ENCODE peak calls at places on chromosomes 1 and 21, in seven cellular contexts. One of them, this sample, is unnamed.

GRCh38 chr1:177975588-177976495 is 6.0 kb upstream of the SEC16B start:
- DNase-seq in GM12865: no peak
- DNase-seq in mammary epithelial cell: peak; percentile 70
- DNase-seq in cardiac muscle cell: peak; percentile 9
- DNase-seq in GM04504: peak; percentile 31
- DNase-seq in hepatic stellate cell: peak; percentile 32
- DNase-seq in anterior cingulate cortex: no peak
- DNase-seq in this sample: no peak

GRCh38 chr1:11786168-11786567 is 19.6 kb downstream of the MTHFR start:
- DNase-seq in GM12865: no peak
- DNase-seq in mammary epithelial cell: no peak
- DNase-seq in cardiac muscle cell: no peak
- DNase-seq in GM04504: no peak
- DNase-seq in hepatic stellate cell: no peak
- DNase-seq in anterior cingulate cortex: no peak
- DNase-seq in this sample: no peak

GRCh38 chr1:105793541-105794146 is 1262.8 kb upstream of the PRMT6 start:
- DNase-seq in GM12865: peak; percentile 48
- DNase-seq in mammary epithelial cell: peak; percentile 1
- DNase-seq in cardiac muscle cell: peak; percentile 7
- DNase-seq in GM04504: no peak
- DNase-seq in hepatic stellate cell: peak; percentile 0
- DNase-seq in anterior cingulate cortex: peak; percentile 2
- DNase-seq in this sample: peak; percentile 19

GRCh38 chr1:155282488-155283086 is 5.3 kb downstream of the HCN3 start:
- DNase-seq in GM12865: no peak
- DNase-seq in mammary epithelial cell: no peak
- DNase-seq in cardiac muscle cell: no peak
- DNase-seq in GM04504: no peak
- DNase-seq in hepatic stellate cell: no peak
- DNase-seq in anterior cingulate cortex: no peak
- DNase-seq in this sample: no peak

GRCh38 chr1:75265792-75266191 is 131.6 kb downstream of the LHX8 start:
- DNase-seq in GM12865: peak; percentile 45
- DNase-seq in mammary epithelial cell: peak; percentile 35
- DNase-seq in cardiac muscle cell: peak; percentile 52
- DNase-seq in GM04504: peak; percentile 4
- DNase-seq in hepatic stellate cell: no peak
- DNase-seq in anterior cingulate cortex: no peak
- DNase-seq in this sample: peak; percentile 30

GRCh38 chr1:58783090-58783992 is 506 bp downstream of the JUN start:
- DNase-seq in GM12865: peak; percentile 66
- DNase-seq in mammary epithelial cell: peak; percentile 45
- DNase-seq in cardiac muscle cell: peak; percentile 73
- DNase-seq in GM04504: no peak
- DNase-seq in hepatic stellate cell: peak; percentile 41
- DNase-seq in anterior cingulate cortex: peak; percentile 61
- DNase-seq in this sample: peak; percentile 70

GRCh38 chr1:163265547-163265946 is 56.2 kb upstream of the NUF2 start:
- DNase-seq in GM12865: no peak
- DNase-seq in mammary epithelial cell: no peak
- DNase-seq in cardiac muscle cell: no peak
- DNase-seq in GM04504: no peak
- DNase-seq in hepatic stellate cell: no peak
- DNase-seq in anterior cingulate cortex: no peak
- DNase-seq in this sample: no peak

GRCh38 chr1:119885903-119886783 is 10.2 kb downstream of the ADAM30 start:
- DNase-seq in GM12865: peak; percentile 65
- DNase-seq in mammary epithelial cell: no peak
- DNase-seq in cardiac muscle cell: peak; percentile 59
- DNase-seq in GM04504: no peak
- DNase-seq in hepatic stellate cell: peak; percentile 29
- DNase-seq in anterior cingulate cortex: no peak
- DNase-seq in this sample: peak; percentile 5

GRCh38 chr21:35204850-35205564 is 155.9 kb upstream of the RUNX1 start:
- DNase-seq in GM12865: no peak
- DNase-seq in mammary epithelial cell: no peak
- DNase-seq in cardiac muscle cell: peak; percentile 99
- DNase-seq in GM04504: peak; percentile 82
- DNase-seq in hepatic stellate cell: peak; percentile 72
- DNase-seq in anterior cingulate cortex: peak; percentile 70
- DNase-seq in this sample: peak; percentile 59

GRCh38 chr1:206455681-206456344 is 14.5 kb upstream of the IKBKE start:
- DNase-seq in GM12865: no peak
- DNase-seq in mammary epithelial cell: no peak
- DNase-seq in cardiac muscle cell: peak; percentile 29
- DNase-seq in GM04504: no peak
- DNase-seq in hepatic stellate cell: no peak
- DNase-seq in anterior cingulate cortex: no peak
- DNase-seq in this sample: no peak

GRCh38 chr1:184025242-184025675 is 12.3 kb downstream of the COLGALT2 start:
- DNase-seq in GM12865: no peak
- DNase-seq in mammary epithelial cell: no peak
- DNase-seq in cardiac muscle cell: peak; percentile 81
- DNase-seq in GM04504: peak; percentile 83
- DNase-seq in hepatic stellate cell: no peak
- DNase-seq in anterior cingulate cortex: no peak
- DNase-seq in this sample: no peak

GRCh38 chr21:33377221-33377620 is 26.0 kb upstream of the IFNGR2 start:
- DNase-seq in GM12865: peak; percentile 55
- DNase-seq in mammary epithelial cell: no peak
- DNase-seq in cardiac muscle cell: no peak
- DNase-seq in GM04504: no peak
- DNase-seq in hepatic stellate cell: no peak
- DNase-seq in anterior cingulate cortex: no peak
- DNase-seq in this sample: no peak

GRCh38 chr1:40782371-40782956 is 1.1 kb upstream of the KCNQ4 start:
- DNase-seq in GM12865: no peak
- DNase-seq in mammary epithelial cell: no peak
- DNase-seq in cardiac muscle cell: no peak
- DNase-seq in GM04504: no peak
- DNase-seq in hepatic stellate cell: peak; percentile 55
- DNase-seq in anterior cingulate cortex: no peak
- DNase-seq in this sample: no peak

GRCh38 chr1:72296481-72296880 is 14.1 kb upstream of the NEGR1 start:
- DNase-seq in GM12865: no peak
- DNase-seq in mammary epithelial cell: no peak
- DNase-seq in cardiac muscle cell: no peak
- DNase-seq in GM04504: no peak
- DNase-seq in hepatic stellate cell: no peak
- DNase-seq in anterior cingulate cortex: no peak
- DNase-seq in this sample: no peak

GRCh38 chr1:4825841-4826450 is 171.5 kb downstream of the AJAP1 start:
- DNase-seq in GM12865: peak; percentile 43
- DNase-seq in mammary epithelial cell: no peak
- DNase-seq in cardiac muscle cell: no peak
- DNase-seq in GM04504: no peak
- DNase-seq in hepatic stellate cell: no peak
- DNase-seq in anterior cingulate cortex: no peak
- DNase-seq in this sample: peak; percentile 31

GRCh38 chr1:15152318-15153183 is 996 bp upstream of the TMEM51 start:
- DNase-seq in GM12865: peak; percentile 48
- DNase-seq in mammary epithelial cell: peak; percentile 89
- DNase-seq in cardiac muscle cell: peak; percentile 91
- DNase-seq in GM04504: peak; percentile 70
- DNase-seq in hepatic stellate cell: peak; percentile 89
- DNase-seq in anterior cingulate cortex: peak; percentile 78
- DNase-seq in this sample: peak; percentile 73

GRCh38 chr21:43667191-43667904 is 8.0 kb downstream of the RRP1B start:
- DNase-seq in GM12865: peak; percentile 47
- DNase-seq in mammary epithelial cell: peak; percentile 68
- DNase-seq in cardiac muscle cell: peak; percentile 86
- DNase-seq in GM04504: no peak
- DNase-seq in hepatic stellate cell: no peak
- DNase-seq in anterior cingulate cortex: no peak
- DNase-seq in this sample: no peak

GRCh38 chr1:223147858-223148257 is 4.8 kb upstream of the TLR5 start:
- DNase-seq in GM12865: no peak
- DNase-seq in mammary epithelial cell: no peak
- DNase-seq in cardiac muscle cell: no peak
- DNase-seq in GM04504: no peak
- DNase-seq in hepatic stellate cell: no peak
- DNase-seq in anterior cingulate cortex: no peak
- DNase-seq in this sample: no peak

GRCh38 chr1:234980657-234981396 is 147.8 kb downstream of the TOMM20 start:
- DNase-seq in GM12865: peak; percentile 89
- DNase-seq in mammary epithelial cell: peak; percentile 91
- DNase-seq in cardiac muscle cell: peak; percentile 98
- DNase-seq in GM04504: peak; percentile 81
- DNase-seq in hepatic stellate cell: peak; percentile 81
- DNase-seq in anterior cingulate cortex: peak; percentile 29
- DNase-seq in this sample: peak; percentile 31

GRCh38 chr1:217089239-217090014 is 366.2 kb upstream of the ESRRG start:
- DNase-seq in GM12865: no peak
- DNase-seq in mammary epithelial cell: peak; percentile 43
- DNase-seq in cardiac muscle cell: peak; percentile 78
- DNase-seq in GM04504: no peak
- DNase-seq in hepatic stellate cell: peak; percentile 39
- DNase-seq in anterior cingulate cortex: peak; percentile 64
- DNase-seq in this sample: peak; percentile 53

GRCh38 chr1:201377611-201378092 is at the start of gene TNNT2:
- DNase-seq in GM12865: no peak
- DNase-seq in mammary epithelial cell: no peak
- DNase-seq in cardiac muscle cell: peak; percentile 26
- DNase-seq in GM04504: no peak
- DNase-seq in hepatic stellate cell: peak; percentile 61
- DNase-seq in anterior cingulate cortex: peak; percentile 18
- DNase-seq in this sample: no peak

This sample was measured in midbrain.